ENCODE peak calls at places on chromosome 6, in ten cellular contexts. V, C, Y, N, D, L, Q, S, P and X are unnamed samples. For H3K9me3, the result is how much of the 10 kb centered on the place peaks cover.

GRCh38 chr6:100283288-100283687 is 181.4 kb downstream of the SIM1 start:
- DNase-seq in V (no peak), C (peak), Y (no peak), N (no peak), D (no peak), L (peak), Q (no peak), S (peak), P (no peak), X (no peak)

GRCh38 chr6:113732384-113732966 is 124.7 kb upstream of the MARCKS start:
- DNase-seq in V (peak), C (no peak), Y (peak), N (peak), D (peak), L (peak), Q (no peak), S (peak), P (peak), X (no peak)

GRCh38 chr6:19838442-19839236 is 1.5 kb downstream of the ID4 start:
- DNase-seq in V (no peak), C (peak), Y (peak), N (peak), D (peak), L (no peak), Q (no peak), S (peak), P (peak), X (peak)

GRCh38 chr6:148335582-148335981 is 7.1 kb upstream of the SASH1 start:
- DNase-seq in V (no peak), C (peak), Y (no peak), N (no peak), D (no peak), L (peak), Q (no peak), S (peak), P (no peak), X (no peak)

GRCh38 chr6:1390071-1390804 is 862 bp downstream of the FOXF2 start:
- DNase-seq in V (no peak), C (peak), Y (no peak), N (peak), D (peak), L (peak), Q (no peak), S (peak), P (peak), X (no peak)

GRCh38 chr6:109768485-109768884 is 77.4 kb downstream of the FIG4 start:
- DNase-seq in V (no peak), C (peak), Y (no peak), N (no peak), D (no peak), L (peak), Q (no peak), S (peak), P (no peak), X (no peak)

GRCh38 chr6:351011-351866 is 40.3 kb upstream of the IRF4 start:
- DNase-seq in V (no peak), C (no peak), Y (no peak), N (no peak), D (no peak), L (no peak), Q (no peak), S (no peak), P (no peak), X (peak)

GRCh38 chr6:146123611-146124010 is 94.7 kb downstream of the GRM1 start:
- DNase-seq in V (no peak), C (no peak), Y (no peak), N (no peak), D (no peak), L (no peak), Q (no peak), S (no peak), P (no peak), X (no peak)

GRCh38 chr6:40816601-40817000 is 222.4 kb downstream of the UNC5CL start:
- DNase-seq in V (no peak), C (no peak), Y (no peak), N (no peak), D (no peak), L (no peak), Q (no peak), S (no peak), P (no peak), X (no peak)

GRCh38 chr6:112160745-112161144 is 73.4 kb downstream of the FAM229B start:
- DNase-seq in V (no peak), C (no peak), Y (no peak), N (no peak), D (no peak), L (no peak), Q (no peak), S (peak), P (no peak), X (no peak)

GRCh38 chr6:41286544-41287346 is at the start of gene TREM1:
- DNase-seq in V (peak), C (peak), Y (peak), N (no peak), D (peak), L (peak), Q (no peak), S (peak), P (peak), X (peak)

GRCh38 chr6:126064994-126065401 is 78.7 kb downstream of the TRMT11 start:
- DNase-seq in V (no peak), C (no peak), Y (no peak), N (no peak), D (no peak), L (peak), Q (no peak), S (no peak), P (no peak), X (no peak)

GRCh38 chr6:151313060-151313459 is 73.3 kb downstream of the AKAP12 start:
- DNase-seq in V (no peak), C (no peak), Y (peak), N (no peak), D (peak), L (peak), Q (no peak), S (no peak), P (no peak), X (no peak)

GRCh38 chr6:56649053-56649769 is 6.5 kb upstream of the DST start:
- DNase-seq in V (no peak), C (no peak), Y (no peak), N (no peak), D (no peak), L (peak), Q (no peak), S (no peak), P (no peak), X (no peak)

GRCh38 chr6:146914563-146915483 is 289.4 kb upstream of the STXBP5 start:
- DNase-seq in V (peak), C (peak), Y (no peak), N (peak), D (peak), L (peak), Q (no peak), S (peak), P (peak), X (no peak)

GRCh38 chr6:166156942-166157341 is 10.7 kb downstream of the TBXT start:
- DNase-seq in V (no peak), C (no peak), Y (no peak), N (no peak), D (no peak), L (peak), Q (no peak), S (peak), P (no peak), X (no peak)

GRCh38 chr6:36834576-36835293 is 4.5 kb downstream of the CPNE5 start:
- DNase-seq in V (no peak), C (no peak), Y (no peak), N (no peak), D (no peak), L (no peak), Q (no peak), S (no peak), P (peak), X (no peak)

GRCh38 chr6:52403627-52404026 is 16.5 kb upstream of the EFHC1 start:
- DNase-seq in V (peak), C (peak), Y (no peak), N (no peak), D (peak), L (no peak), Q (no peak), S (no peak), P (peak), X (no peak)

GRCh38 chr6:134123666-134124208 is 71.3 kb upstream of the SLC2A12 start:
- DNase-seq in V (no peak), C (peak), Y (no peak), N (no peak), D (peak), L (peak), Q (peak), S (peak), P (no peak), X (no peak)

GRCh38 chr6:2480267-2480966 is 235.0 kb upstream of the GMDS start:
- DNase-seq in V (no peak), C (no peak), Y (no peak), N (no peak), D (no peak), L (peak), Q (no peak), S (no peak), P (peak), X (no peak)

GRCh38 chr6:110672122-110672521 is 143.1 kb downstream of the CDK19 start:
- DNase-seq in V (no peak), C (no peak), Y (no peak), N (no peak), D (no peak), L (no peak), Q (no peak), S (no peak), P (no peak), X (no peak)

GRCh38 chr6:31814677-31815024 is 432 bp downstream of the HSPA1L start:
- DNase-seq in V (peak), C (peak), Y (peak), N (no peak), D (peak), L (peak), Q (peak), S (peak), P (peak), X (peak)

GRCh38 chr6:39095578-39095977 is 19.4 kb downstream of the SAYSD1 start:
- DNase-seq in V (no peak), C (no peak), Y (no peak), N (no peak), D (no peak), L (no peak), Q (no peak), S (no peak), P (no peak), X (no peak)

GRCh38 chr6:157539421-157539822 is 158.4 kb downstream of the ZDHHC14 start:
- DNase-seq in V (peak), C (no peak), Y (no peak), N (no peak), D (no peak), L (no peak), Q (no peak), S (no peak), P (no peak), X (no peak)

GRCh38 chr6:100573169-100573568 is 108.4 kb upstream of the SIM1 start:
- DNase-seq in V (no peak), C (peak), Y (no peak), N (no peak), D (no peak), L (peak), Q (no peak), S (peak), P (no peak), X (no peak)

DNA sequence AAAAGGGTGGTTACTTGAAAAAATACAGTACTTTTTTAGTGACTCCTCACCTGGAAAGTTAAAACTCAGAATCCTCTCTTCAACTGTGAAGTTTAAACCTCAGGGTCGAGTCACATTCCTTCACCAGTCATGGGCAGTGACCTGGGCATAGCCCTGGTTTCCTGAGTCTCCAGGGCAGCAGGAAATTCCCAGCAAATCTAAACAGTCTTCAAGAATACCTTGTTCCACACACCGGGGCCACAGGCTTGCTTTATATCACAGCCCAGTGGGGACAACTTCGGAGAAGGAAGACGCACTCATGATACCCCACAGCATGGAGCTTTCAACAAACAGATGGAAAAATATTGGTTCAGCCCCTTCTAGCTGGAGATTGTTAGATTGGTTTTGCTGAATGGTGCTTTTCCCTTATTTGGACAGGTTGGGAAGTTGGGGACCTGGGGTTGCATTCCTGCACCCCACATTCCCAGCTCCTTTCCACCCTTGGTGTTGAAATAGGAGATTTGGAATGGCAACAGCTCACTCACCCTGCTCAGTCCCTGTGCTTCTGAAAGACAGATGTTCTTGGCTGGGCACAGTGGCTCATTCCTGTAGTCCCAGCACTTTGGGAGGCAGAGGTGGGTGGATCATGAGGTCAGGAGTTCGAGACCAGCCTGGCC is 113.0 kb upstream of the TMEM170B start:
- DNase-seq in V (no peak), C (peak), Y (no peak), N (no peak), D (no peak), L (no peak), Q (no peak), S (no peak), P (no peak), X (no peak)
- H3K9me3 ChIP-seq in V (under half), C (under half), Y (under half), N (under half), D (under half), L (under half), Q (under half), S (under half), P (under half), X (under half)

GRCh38 chr6:5059036-5059896 is 25.9 kb upstream of the PPP1R3G start:
- DNase-seq in V (no peak), C (no peak), Y (no peak), N (no peak), D (no peak), L (no peak), Q (no peak), S (no peak), P (no peak), X (no peak)

GRCh38 chr6:5066456-5067093 is 18.6 kb upstream of the PPP1R3G start:
- DNase-seq in V (no peak), C (no peak), Y (no peak), N (no peak), D (no peak), L (no peak), Q (no peak), S (no peak), P (no peak), X (no peak)

GRCh38 chr6:5067305-5067704 is 17.8 kb upstream of the PPP1R3G start:
- DNase-seq in V (no peak), C (no peak), Y (no peak), N (no peak), D (no peak), L (no peak), Q (no peak), S (no peak), P (no peak), X (no peak)

GRCh38 chr6:5061152-5061551 is 24.0 kb upstream of the PPP1R3G start:
- DNase-seq in V (no peak), C (no peak), Y (no peak), N (no peak), D (no peak), L (peak), Q (no peak), S (no peak), P (no peak), X (no peak)

DNA sequence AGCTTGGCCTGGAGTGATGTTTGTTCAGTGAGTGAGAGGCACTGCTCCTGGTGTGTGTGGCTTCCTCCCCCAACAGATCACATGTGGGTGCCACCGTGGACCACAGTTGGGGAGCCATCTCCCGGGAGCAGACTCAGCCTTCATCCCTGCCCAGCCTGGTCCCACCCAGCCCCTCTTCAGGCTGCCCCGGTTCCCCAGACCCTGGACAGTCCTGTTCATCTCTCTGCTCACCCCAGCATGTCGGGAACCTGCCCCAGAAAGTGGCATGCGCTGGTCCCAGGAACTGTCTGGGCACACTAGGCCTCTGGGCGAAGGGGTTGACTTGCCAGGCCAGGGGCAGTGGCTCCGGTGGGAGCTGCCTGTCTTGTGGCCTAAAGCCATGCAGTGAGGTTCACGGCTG is 21.5 kb upstream of the PPP1R3G start:
- DNase-seq in V (no peak), C (no peak), Y (no peak), N (no peak), D (no peak), L (no peak), Q (no peak), S (no peak), P (no peak), X (no peak)
- H3K27ac ChIP-seq in V (no peak), C (no peak), Y (no peak), N (no peak), D (no peak), L (no peak), Q (no peak), S (no peak), P (no peak), X (no peak)

GRCh38 chr6:26163733-26164505 is 76.7 kb downstream of the HFE start:
- DNase-seq in V (no peak), C (no peak), Y (no peak), N (no peak), D (no peak), L (no peak), Q (no peak), S (no peak), P (no peak), X (no peak)
- H3K4me3 ChIP-seq in V (no peak), C (no peak), Y (no peak), N (no peak), D (no peak), L (no peak), Q (no peak), S (no peak), P (no peak), X (no peak)

GRCh38 chr6:168165373-168165772 is 86.4 kb upstream of the FRMD1 start:
- DNase-seq in V (no peak), C (no peak), Y (no peak), N (no peak), D (no peak), L (no peak), Q (no peak), S (no peak), P (peak), X (no peak)

GRCh38 chr6:168165891-168166290 is 86.9 kb upstream of the FRMD1 start:
- DNase-seq in V (no peak), C (no peak), Y (no peak), N (no peak), D (no peak), L (no peak), Q (no peak), S (no peak), P (no peak), X (no peak)

GRCh38 chr6:168166627-168167026 is 87.6 kb upstream of the FRMD1 start:
- DNase-seq in V (peak), C (no peak), Y (no peak), N (no peak), D (no peak), L (no peak), Q (no peak), S (no peak), P (no peak), X (no peak)

GRCh38 chr6:168169624-168170023 is 90.6 kb upstream of the FRMD1 start:
- DNase-seq in V (peak), C (no peak), Y (no peak), N (no peak), D (no peak), L (no peak), Q (no peak), S (no peak), P (no peak), X (no peak)

GRCh38 chr6:168167431-168168315 is 88.7 kb upstream of the FRMD1 start:
- DNase-seq in V (peak), C (no peak), Y (no peak), N (no peak), D (no peak), L (no peak), Q (no peak), S (no peak), P (no peak), X (no peak)
- H3K9me3 ChIP-seq in V (under half), C (under half), Y (under half), N (under half), D (under half), L (under half), Q (under half), S (under half), P (under half), X (under half)

DNA sequence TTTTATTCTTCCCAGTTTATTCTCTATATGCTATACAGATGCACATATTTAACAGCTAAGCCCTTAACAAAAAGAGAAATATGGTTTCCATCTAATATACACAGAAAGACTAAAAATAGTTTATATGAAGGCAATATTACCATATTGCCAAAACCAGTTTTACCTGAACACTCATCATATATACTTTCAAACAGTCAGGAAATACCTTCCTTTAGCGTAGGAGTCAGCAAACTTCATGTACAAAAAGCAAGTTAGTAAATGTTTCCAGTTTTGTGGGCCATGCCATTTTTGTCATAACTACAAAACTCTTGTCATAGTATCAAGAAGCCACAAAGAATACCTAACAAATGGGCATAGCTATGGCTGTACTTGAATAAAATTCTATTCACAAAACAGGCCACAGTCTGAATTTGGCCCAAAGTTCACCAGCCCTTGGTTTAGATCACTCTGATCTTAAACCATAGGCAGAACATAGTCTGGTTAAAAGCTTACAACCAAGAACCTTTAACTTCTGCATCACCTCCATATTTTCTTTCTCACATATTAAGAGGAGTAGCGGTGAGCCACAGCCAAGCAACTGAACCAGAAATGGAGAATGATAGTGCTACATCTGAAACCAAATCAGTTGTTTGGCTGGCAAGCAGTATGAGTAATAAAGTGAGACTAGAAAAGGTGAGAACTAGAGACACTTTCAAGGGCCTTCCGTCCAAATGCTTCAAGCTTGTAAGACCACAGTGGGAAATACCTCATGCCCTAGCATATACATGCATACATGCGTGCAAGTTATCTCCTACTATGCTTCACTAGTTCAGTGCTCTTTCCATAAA is 116.6 kb downstream of the PTPRK start:
- DNase-seq in V (no peak), C (peak), Y (no peak), N (no peak), D (no peak), L (no peak), Q (no peak), S (no peak), P (no peak), X (no peak)
- H3K27ac ChIP-seq in V (no peak), C (no peak), Y (no peak), N (no peak), D (no peak), L (peak), Q (no peak), S (no peak), P (no peak), X (no peak)

GRCh38 chr6:27139753-27140522 is 107.6 kb upstream of the PRSS16 start:
- DNase-seq in V (no peak), C (no peak), Y (no peak), N (no peak), D (no peak), L (peak), Q (no peak), S (peak), P (no peak), X (no peak)
- H3K4me3 ChIP-seq in V (no peak), C (no peak), Y (no peak), N (peak), D (no peak), L (peak), Q (peak), S (peak), P (peak), X (peak)

GRCh38 chr6:123105561-123105960 is 109.5 kb downstream of the CLVS2 start:
- DNase-seq in V (no peak), C (no peak), Y (no peak), N (no peak), D (no peak), L (peak), Q (no peak), S (no peak), P (no peak), X (no peak)
- H3K9me3 ChIP-seq in V (under half), C (under half), Y (under half), N (under half), D (under half), L (under half), Q (under half), S (under half), P (under half), X (under half)

GRCh38 chr6:90226257-90226656 is 70.4 kb downstream of the BACH2 start:
- DNase-seq in V (no peak), C (peak), Y (no peak), N (no peak), D (no peak), L (no peak), Q (no peak), S (peak), P (no peak), X (no peak)
- H3K27ac ChIP-seq in V (no peak), C (no peak), Y (no peak), N (no peak), D (no peak), L (no peak), Q (no peak), S (no peak), P (no peak), X (no peak)